ENCODE peak calls at places on chromosomes 3 and 15, in ten cellular contexts. M is ovary, Y is spleen, A is lower leg skin, E is uterus, U is transverse colon, X is tibial nerve, Q is prostate gland, P is esophagus squamous epithelium, Z is K562. T is an unnamed sample.

GRCh38 chr3:13162550-13163320 is 89.5 kb upstream of the IQSEC1 start:
- DNase-seq in E (no peak), Z (no peak), A (no peak), M (no peak), Y (no peak), U (no peak), Q (no peak), X (no peak), P (no peak), T (no peak)

GRCh38 chr3:189813652-189814245 is 182.6 kb downstream of the TP63 start:
- DNase-seq in E (no peak), U (no peak), M (no peak), A (no peak), X (no peak), Z (no peak), Q (peak; percentile 39), P (no peak), Y (no peak), T (no peak)

GRCh38 chr3:72163809-72164634 is 379.1 kb upstream of the PROK2 start:
- DNase-seq in E (no peak), M (no peak), A (no peak), Y (peak; percentile 84), X (no peak), U (peak; percentile 51), P (peak; percentile 5), Q (no peak), Z (peak; percentile 84), T (no peak)

GRCh38 chr15:40325700-40326099 is 2.2 kb downstream of the INAFM2 start:
- DNase-seq in E (no peak), Q (no peak), Z (no peak), M (no peak), U (no peak), Y (no peak), A (no peak), P (no peak), X (no peak), T (no peak)

GRCh38 chr15:72271895-72272212 is 500 bp downstream of the PARP6 start:
- DNase-seq in U (no peak), X (no peak), A (no peak), Y (no peak), Q (peak; percentile 10), Z (peak; percentile 47), P (no peak), E (no peak), M (no peak), T (no peak)

GRCh38 chr15:38073278-38073930 is 139.0 kb downstream of the TMCO5A start:
- DNase-seq in A (peak; percentile 86), X (no peak), M (no peak), Q (no peak), Y (no peak), E (no peak), P (no peak), U (no peak), Z (no peak), T (peak; percentile 47)

GRCh38 chr3:153038367-153038766 is 123.7 kb upstream of the RAP2B start:
- DNase-seq in E (no peak), Q (no peak), X (no peak), Z (no peak), P (no peak), Y (no peak), A (no peak), M (no peak), U (no peak), T (no peak)

GRCh38 chr3:110293660-110294059 is 778.0 kb upstream of the NECTIN3 start:
- DNase-seq in Y (no peak), E (no peak), Z (no peak), A (no peak), U (no peak), M (no peak), X (no peak), Q (no peak), P (no peak), T (no peak)

GRCh38 chr3:34374521-34374920 is 576.1 kb downstream of the PDCD6IP start:
- DNase-seq in M (no peak), Y (no peak), Z (no peak), E (no peak), A (no peak), X (no peak), P (no peak), U (no peak), Q (no peak), T (no peak)

GRCh38 chr3:25453521-25454410 is 25.7 kb downstream of the RARB start:
- DNase-seq in P (no peak), Z (no peak), M (no peak), A (no peak), U (no peak), X (no peak), Q (no peak), Y (no peak), E (no peak), T (no peak)

GRCh38 chr15:41950505-41950904 is 21.9 kb downstream of the EHD4 start:
- DNase-seq in Y (no peak), P (no peak), A (peak; percentile 36), E (no peak), Z (no peak), U (no peak), Q (no peak), M (no peak), X (no peak), T (no peak)

GRCh38 chr15:71375934-71376333 is 260.7 kb downstream of the THSD4 start:
- DNase-seq in M (no peak), U (no peak), A (no peak), Z (no peak), Q (no peak), P (no peak), Y (no peak), E (no peak), X (no peak), T (no peak)

GRCh38 chr3:44125241-44125640 is 116.4 kb upstream of the TOPAZ1 start:
- DNase-seq in X (no peak), Z (no peak), Y (no peak), Q (no peak), M (no peak), A (no peak), E (no peak), P (no peak), U (no peak), T (no peak)

GRCh38 chr3:157175678-157176077 is 15.7 kb upstream of the CCNL1 start:
- DNase-seq in P (no peak), Z (peak; percentile 38), M (peak; percentile 52), U (peak; percentile 50), E (peak; percentile 27), Q (peak; percentile 54), Y (peak; percentile 89), A (peak; percentile 90), X (no peak), T (no peak)

DNA sequence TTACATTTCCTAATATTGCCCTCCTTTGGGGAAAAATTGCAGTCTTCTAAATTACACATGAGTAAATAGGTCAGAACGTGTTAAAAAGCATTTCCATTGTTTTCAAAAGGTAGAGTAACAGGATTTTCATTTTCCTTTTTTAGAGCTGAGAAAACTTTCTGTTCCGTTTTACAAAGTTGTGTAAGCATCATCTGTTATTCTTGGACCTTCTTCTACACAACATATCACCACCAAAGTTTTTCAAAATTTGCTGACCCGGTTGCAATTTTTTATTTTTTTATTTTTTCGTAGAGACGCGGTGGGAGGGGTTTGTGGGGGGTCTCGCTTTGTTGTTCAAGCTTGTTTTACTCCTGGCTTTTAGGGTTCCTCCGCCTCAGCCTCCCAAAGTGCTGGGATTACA is 1.1 kb downstream of the CCDC39 start:
- DNase-seq in Z (no peak), Q (no peak), M (no peak), U (no peak), Y (no peak), A (no peak), P (no peak), E (no peak), X (no peak), T (no peak)
- H3K4me3 ChIP-seq in Z (no peak overlapping the region), Q (no peak overlapping the region), M (no peak overlapping the region), U (no peak overlapping the region), Y (no peak overlapping the region), A (no peak overlapping the region), P (no peak overlapping the region), E (no peak overlapping the region), X (no peak overlapping the region), T (no peak overlapping the region)

GRCh38 chr15:99502182-99502581 is 63.6 kb upstream of the MEF2A start:
- DNase-seq in X (no peak), Y (no peak), U (no peak), P (no peak), M (no peak), E (no peak), Z (no peak), Q (no peak), A (no peak), T (no peak)
- TF ChIP-seq POLR2A in X (no peak), Y (no peak), U (no peak), P (no peak), M (no peak), E (no peak), Z (no peak), Q (no peak), A (no peak), T (no peak)

DNA sequence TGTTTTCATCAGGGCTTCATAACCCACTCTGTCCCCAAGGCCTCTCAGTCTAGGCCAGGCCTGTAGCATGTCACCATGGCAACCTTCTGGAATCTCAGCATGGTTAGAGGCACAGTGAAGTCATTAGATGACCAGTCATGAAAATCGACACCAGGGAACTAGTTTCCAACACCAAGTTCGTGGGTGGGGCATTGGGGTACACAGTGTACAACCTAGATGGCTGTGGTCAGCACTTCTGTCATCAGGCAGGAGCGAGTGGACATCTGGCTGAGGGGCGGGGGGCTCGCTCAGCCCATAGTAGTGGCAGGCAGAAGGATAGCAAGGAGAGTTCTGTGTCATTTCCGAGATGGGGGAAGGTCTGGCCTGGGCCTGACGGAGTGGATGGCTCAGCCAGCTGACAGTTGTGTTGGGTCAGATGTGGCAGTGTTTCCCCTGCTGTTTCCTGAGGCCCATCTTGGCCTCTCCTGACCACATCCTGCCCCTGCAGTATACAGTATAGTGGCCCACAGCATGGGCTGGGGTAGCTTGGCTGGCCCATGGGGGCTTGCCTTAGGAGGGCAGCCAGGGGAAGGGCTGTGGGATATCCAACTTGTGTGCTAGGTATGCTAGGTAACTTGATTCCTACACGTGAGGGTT is 75.8 kb upstream of the PRR23C start:
- DNase-seq in P (no peak), U (no peak), Q (no peak), A (no peak), E (no peak), Y (no peak), M (no peak), Z (peak; percentile 33), X (peak; percentile 3), T (no peak)
- H3K4me3 ChIP-seq in P (no peak overlapping the region), U (no peak overlapping the region), Q (no peak overlapping the region), A (no peak overlapping the region), E (no peak overlapping the region), Y (no peak overlapping the region), M (no peak overlapping the region), Z (no peak overlapping the region), X (no peak overlapping the region), T (no peak overlapping the region)

DNA sequence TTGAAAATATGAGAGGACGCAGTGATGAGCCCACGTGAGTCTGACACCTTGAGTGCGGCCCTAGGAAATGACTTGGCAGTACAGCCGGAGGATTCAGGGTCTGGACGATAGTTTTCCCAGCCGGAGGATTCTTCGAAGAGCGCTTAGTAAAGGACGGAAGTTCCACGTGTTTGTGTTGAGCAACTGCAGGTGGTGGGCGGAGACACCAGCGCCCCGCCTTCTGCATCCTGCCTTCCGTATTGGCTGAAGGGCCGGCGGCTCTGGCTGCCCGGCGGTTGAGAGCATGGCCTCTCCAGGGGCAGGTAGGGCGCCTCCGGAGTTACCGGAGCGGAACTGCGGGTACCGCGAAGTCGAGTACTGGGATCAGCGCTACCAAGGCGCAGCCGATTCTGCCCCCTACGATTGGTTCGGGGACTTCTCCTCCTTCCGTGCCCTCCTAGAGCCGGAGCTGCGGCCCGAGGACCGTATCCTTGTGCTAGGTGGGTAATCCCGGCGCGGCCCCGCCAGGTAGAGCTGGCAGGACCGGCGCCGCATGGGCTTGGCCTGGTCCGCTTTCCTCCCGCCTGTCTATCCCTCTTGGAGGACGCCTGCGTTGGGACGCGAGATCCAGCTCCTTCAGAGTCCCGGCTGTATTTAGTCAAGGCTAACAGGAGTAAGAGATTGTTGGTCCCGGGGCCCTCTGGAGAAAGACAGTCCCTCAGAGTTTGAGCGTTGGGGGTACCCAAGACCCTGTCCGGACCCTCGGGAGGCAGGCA is at the start of gene EEF1AKMT4:
- DNase-seq in Y (peak; percentile 98), E (peak; percentile 96), A (peak; percentile 99), M (peak; percentile 97), P (peak; percentile 73), Q (peak; percentile 96), Z (peak; percentile 96), U (peak; percentile 98), X (peak; percentile 92), T (peak; percentile 94)
- TF ChIP-seq POLR2A in Y (no peak), E (no peak), A (no peak), M (peak; percentile 19), P (no peak), Q (peak; percentile 42), Z (peak; percentile 80), U (no peak), X (no peak), T (no peak)

T was measured in heart left ventricle.